ENCODE peak calls at places on chromosomes 5 and 9, in four cellular contexts. One of them, this sample, is unnamed.

GRCh38 chr9:90872835-90873294 is 71.2 kb downstream of the SYK start:
- DNase-seq in fibroblast of lung: no peak
- DNase-seq in A549: no peak
- DNase-seq in AG10803: peak
- DNase-seq in this sample: no peak

GRCh38 chr5:151156732-151157402 is 712 bp downstream of the ANXA6 start:
- DNase-seq in fibroblast of lung: peak
- DNase-seq in A549: no peak
- DNase-seq in AG10803: peak
- DNase-seq in this sample: no peak

GRCh38 chr5:133962801-133963476 is 5.5 kb downstream of the C5orf15 start:
- DNase-seq in fibroblast of lung: peak
- DNase-seq in A549: no peak
- DNase-seq in AG10803: peak
- DNase-seq in this sample: no peak

GRCh38 chr5:61991861-61992260 is 314.1 kb upstream of the KIF2A start:
- DNase-seq in fibroblast of lung: peak
- DNase-seq in A549: no peak
- DNase-seq in AG10803: peak
- DNase-seq in this sample: no peak

GRCh38 chr5:141514330-141515111 is 25.6 kb downstream of the PCDHGC5 start:
- DNase-seq in fibroblast of lung: peak
- DNase-seq in A549: no peak
- DNase-seq in AG10803: peak
- DNase-seq in this sample: no peak

GRCh38 chr9:36976371-36977030 is 57.6 kb downstream of the PAX5 start:
- DNase-seq in fibroblast of lung: no peak
- DNase-seq in A549: peak
- DNase-seq in AG10803: no peak
- DNase-seq in this sample: no peak

GRCh38 chr5:151589878-151590570 is 1.1 kb downstream of the FAT2 start:
- DNase-seq in fibroblast of lung: peak
- DNase-seq in A549: no peak
- DNase-seq in AG10803: peak
- DNase-seq in this sample: no peak

GRCh38 chr5:172929371-172929838 is 29.8 kb upstream of the RPL26L1 start:
- DNase-seq in fibroblast of lung: peak
- DNase-seq in A549: no peak
- DNase-seq in AG10803: peak
- DNase-seq in this sample: no peak

GRCh38 chr5:18975624-18976023 is 1012.4 kb downstream of the CDH18 start:
- DNase-seq in fibroblast of lung: peak
- DNase-seq in A549: no peak
- DNase-seq in AG10803: no peak
- DNase-seq in this sample: no peak

GRCh38 chr5:141398608-141399007 is 861 bp downstream of the PCDHGB5 start:
- DNase-seq in fibroblast of lung: no peak
- DNase-seq in A549: no peak
- DNase-seq in AG10803: no peak
- DNase-seq in this sample: no peak

GRCh38 chr9:92608221-92609141 is 61.5 kb downstream of the IPPK start:
- DNase-seq in fibroblast of lung: peak
- DNase-seq in A549: no peak
- DNase-seq in AG10803: peak
- DNase-seq in this sample: peak

GRCh38 chr5:38556599-38557308 is at the start of gene LIFR:
- DNase-seq in fibroblast of lung: peak
- DNase-seq in A549: peak
- DNase-seq in AG10803: peak
- DNase-seq in this sample: peak

GRCh38 chr5:38555354-38556114 is 912 bp downstream of the LIFR start:
- DNase-seq in fibroblast of lung: no peak
- DNase-seq in A549: no peak
- DNase-seq in AG10803: no peak
- DNase-seq in this sample: no peak

GRCh38 chr5:38557792-38558191 is 1.3 kb upstream of the LIFR start:
- DNase-seq in fibroblast of lung: no peak
- DNase-seq in A549: no peak
- DNase-seq in AG10803: no peak
- DNase-seq in this sample: no peak

GRCh38 chr5:38556115-38556598 is 289 bp downstream of the LIFR start:
- DNase-seq in fibroblast of lung: no peak
- DNase-seq in A549: no peak
- DNase-seq in AG10803: no peak
- DNase-seq in this sample: no peak

DNA sequence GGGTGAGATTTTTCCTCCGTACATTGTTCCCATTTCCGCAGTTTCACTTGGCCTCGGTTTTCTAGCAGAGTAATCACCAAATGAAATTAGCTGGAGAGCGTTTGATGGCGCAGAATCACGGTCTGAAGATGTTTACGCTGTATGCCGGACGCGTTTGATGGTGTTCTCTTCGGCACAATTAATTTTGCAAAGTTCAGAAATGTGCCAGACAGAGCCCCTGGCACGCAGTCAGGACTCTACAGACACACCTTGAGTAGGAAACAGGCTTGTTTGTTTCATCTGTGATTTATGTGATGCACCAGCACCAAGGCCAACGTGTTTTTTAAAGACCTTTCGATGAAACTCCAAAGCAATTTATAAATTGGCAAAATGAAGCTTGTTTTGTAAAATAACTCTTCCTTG is 864 bp upstream of the LIFR start:
- DNase-seq in fibroblast of lung: no peak
- DNase-seq in A549: no peak
- DNase-seq in AG10803: no peak
- DNase-seq in this sample: no peak
- TF ChIP-seq CTCF in fibroblast of lung: no peak
- TF ChIP-seq CTCF in A549: no peak
- TF ChIP-seq CTCF in AG10803: no peak
- TF ChIP-seq CTCF in this sample: no peak

DNA sequence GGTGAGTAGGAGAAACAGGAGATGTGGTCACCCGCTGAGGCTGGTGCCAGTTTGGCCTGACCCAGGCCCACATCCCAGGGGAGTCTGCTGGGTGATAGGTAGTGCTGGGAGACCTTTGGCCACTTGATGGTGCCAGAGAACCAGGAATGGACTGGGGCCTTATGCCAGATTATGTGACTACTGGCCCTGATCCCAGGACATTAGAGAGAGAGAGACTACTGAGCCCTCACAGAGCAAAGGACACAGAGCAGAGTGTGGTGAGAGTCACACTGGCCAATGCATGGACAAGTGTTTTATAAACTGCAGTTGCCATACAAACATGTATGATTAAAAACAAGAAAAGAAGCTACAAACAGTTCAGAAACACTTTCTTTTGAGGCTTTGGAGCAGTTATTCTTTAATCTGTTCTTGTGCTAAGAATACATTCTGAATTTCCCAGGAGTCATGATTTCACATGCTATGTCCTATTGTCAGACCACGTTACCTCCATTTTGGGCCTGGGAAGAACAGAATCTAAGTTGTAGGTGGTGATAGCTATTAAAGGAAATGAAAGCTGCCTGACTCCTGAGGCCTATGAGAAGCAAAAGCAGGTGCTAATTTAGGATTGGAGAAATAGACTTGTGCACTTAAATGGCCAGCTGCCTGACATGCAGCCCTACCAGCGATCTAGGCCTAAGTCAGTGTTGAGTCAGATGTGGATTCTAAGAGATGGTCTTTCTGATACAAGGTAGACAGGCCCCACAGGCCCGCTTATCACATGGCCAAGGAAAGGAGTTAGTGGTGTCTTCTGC is 32.6 kb upstream of the TMOD1 start:
- DNase-seq in fibroblast of lung: peak
- DNase-seq in A549: peak
- DNase-seq in AG10803: peak
- DNase-seq in this sample: peak
- TF ChIP-seq CTCF in fibroblast of lung: peak
- TF ChIP-seq CTCF in A549: peak
- TF ChIP-seq CTCF in AG10803: peak
- TF ChIP-seq CTCF in this sample: peak

GRCh38 chr5:96597441-96598020 is 64.6 kb upstream of the CAST start:
- DNase-seq in fibroblast of lung: peak
- DNase-seq in A549: no peak
- DNase-seq in AG10803: peak
- DNase-seq in this sample: no peak
- TF ChIP-seq CTCF in fibroblast of lung: no peak
- TF ChIP-seq CTCF in A549: no peak
- TF ChIP-seq CTCF in AG10803: no peak
- TF ChIP-seq CTCF in this sample: no peak

GRCh38 chr9:17160327-17160726 is 25.5 kb downstream of the CNTLN start:
- DNase-seq in fibroblast of lung: no peak
- DNase-seq in A549: no peak
- DNase-seq in AG10803: no peak
- DNase-seq in this sample: no peak
- TF ChIP-seq CTCF in fibroblast of lung: no peak
- TF ChIP-seq CTCF in A549: no peak
- TF ChIP-seq CTCF in AG10803: no peak
- TF ChIP-seq CTCF in this sample: no peak

DNA sequence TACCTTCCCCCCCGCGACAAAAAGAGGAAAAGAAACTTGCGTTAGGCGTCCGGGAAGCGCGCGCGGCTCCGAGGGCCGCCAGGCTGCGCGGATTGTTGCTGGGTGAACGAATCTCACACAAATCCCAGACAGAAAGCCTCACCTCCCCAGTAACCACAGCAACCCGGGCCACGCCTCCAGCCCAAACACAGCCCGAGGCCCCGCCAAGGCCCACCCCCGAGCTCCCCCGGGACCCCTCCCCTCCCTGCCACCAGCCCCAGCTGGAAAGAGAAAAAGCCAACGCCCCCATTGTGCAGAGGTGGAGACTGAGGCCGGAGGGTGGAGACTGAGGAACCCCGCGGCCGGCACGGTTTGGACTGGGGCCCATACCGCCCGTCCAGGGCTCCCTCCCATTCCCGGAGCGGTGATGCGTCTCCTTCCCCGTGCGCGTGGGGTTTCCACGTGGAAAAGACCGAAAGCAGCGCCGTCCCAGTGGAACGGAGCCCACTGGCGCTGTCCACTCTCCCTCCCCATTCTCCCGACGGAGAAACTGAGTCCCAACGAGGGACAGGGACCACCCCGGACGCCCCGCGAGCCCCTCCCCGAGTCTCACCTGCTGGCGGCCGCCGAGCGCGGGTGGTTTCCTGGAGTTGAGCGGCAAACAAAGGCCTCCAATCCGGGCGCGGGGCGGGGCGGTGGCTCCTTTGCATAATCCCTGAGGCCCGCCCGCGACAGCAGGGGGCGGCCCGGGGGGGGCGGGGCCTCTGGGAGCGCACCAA is 10.2 kb upstream of the AKNA start:
- DNase-seq in fibroblast of lung: peak
- DNase-seq in A549: peak
- DNase-seq in AG10803: peak
- DNase-seq in this sample: peak
- TF ChIP-seq CTCF in fibroblast of lung: no peak
- TF ChIP-seq CTCF in A549: no peak
- TF ChIP-seq CTCF in AG10803: no peak
- TF ChIP-seq CTCF in this sample: no peak

GRCh38 chr5:107873877-107874276 is 203.1 kb upstream of the EFNA5 start:
- DNase-seq in fibroblast of lung: no peak
- DNase-seq in A549: no peak
- DNase-seq in AG10803: no peak
- DNase-seq in this sample: no peak

GRCh38 chr5:107878676-107879075 is 207.9 kb upstream of the EFNA5 start:
- DNase-seq in fibroblast of lung: peak
- DNase-seq in A549: no peak
- DNase-seq in AG10803: no peak
- DNase-seq in this sample: no peak

GRCh38 chr5:107874810-107875209 is 204.1 kb upstream of the EFNA5 start:
- DNase-seq in fibroblast of lung: peak
- DNase-seq in A549: no peak
- DNase-seq in AG10803: no peak
- DNase-seq in this sample: no peak

GRCh38 chr5:107870984-107871383 is 200.2 kb upstream of the EFNA5 start:
- DNase-seq in fibroblast of lung: no peak
- DNase-seq in A549: no peak
- DNase-seq in AG10803: no peak
- DNase-seq in this sample: no peak

DNA sequence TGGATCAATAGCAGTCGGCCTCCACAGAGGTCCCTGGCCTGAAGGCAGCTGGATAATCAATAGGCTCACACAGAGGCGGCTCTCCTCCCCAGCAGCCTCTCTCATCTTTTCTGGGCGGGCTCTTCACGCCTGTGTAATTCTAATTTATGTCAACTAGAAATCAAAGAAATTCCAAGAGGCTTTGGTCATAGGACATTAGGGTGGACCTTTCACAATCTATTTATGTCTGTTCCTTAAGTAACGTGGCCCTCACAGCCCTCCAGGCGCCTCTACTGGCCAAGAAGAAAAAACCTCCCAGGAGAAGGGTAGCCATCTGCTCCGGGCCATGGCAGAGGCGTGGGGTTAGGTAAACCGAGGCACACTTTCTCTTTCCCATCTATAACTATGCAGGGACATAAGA is 205.1 kb upstream of the EFNA5 start:
- DNase-seq in fibroblast of lung: peak
- DNase-seq in A549: peak
- DNase-seq in AG10803: peak
- DNase-seq in this sample: no peak
- TF ChIP-seq CTCF in fibroblast of lung: peak
- TF ChIP-seq CTCF in A549: no peak
- TF ChIP-seq CTCF in AG10803: peak
- TF ChIP-seq CTCF in this sample: no peak

DNA sequence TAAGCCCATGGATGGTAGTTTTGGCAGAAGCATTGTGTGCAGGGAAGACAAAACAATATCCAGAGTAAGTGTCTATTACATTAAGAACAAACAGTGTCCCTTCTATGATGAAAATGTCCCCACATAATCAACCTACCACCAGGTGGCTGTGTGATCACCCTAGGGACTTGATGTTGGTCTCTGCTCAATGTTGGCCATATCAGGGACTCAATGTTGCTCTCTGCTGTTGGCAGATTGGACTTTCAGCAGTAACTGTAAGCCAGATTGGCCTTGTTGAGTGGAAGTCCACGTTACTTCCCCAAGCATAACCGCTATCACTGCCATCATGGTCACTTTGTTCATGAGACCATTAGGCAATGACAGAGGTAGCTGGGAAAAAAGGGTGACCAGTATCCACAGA is 52.8 kb upstream of the PRSS3 start:
- DNase-seq in fibroblast of lung: no peak
- DNase-seq in A549: peak
- DNase-seq in AG10803: no peak
- DNase-seq in this sample: no peak
- TF ChIP-seq CTCF in fibroblast of lung: no peak
- TF ChIP-seq CTCF in A549: peak
- TF ChIP-seq CTCF in AG10803: no peak
- TF ChIP-seq CTCF in this sample: no peak

This sample was measured in coronary artery.